ENCODE peak calls at places on chromosomes 3 and 15, in four cellular contexts. B is sigmoid colon, R is vagina, X is tibial nerve. C is an unnamed sample. For H3K36me3, the result is how much of the 10 kb centered on the place peaks cover.

GRCh38 chr15:38253448-38253847 is 812 bp downstream of the SPRED1 start:
- DNase-seq in R (no peak), B (no peak), X (no peak), C (no peak)

GRCh38 chr3:141274411-141275031 is 42.9 kb downstream of the PXYLP1 start:
- DNase-seq in B (no peak), X (no peak), R (peak), C (no peak)

GRCh38 chr15:64519897-64520296 is 59.5 kb downstream of the ZNF609 start:
- DNase-seq in R (no peak), B (no peak), X (no peak), C (no peak)

GRCh38 chr15:65072027-65072426 is 4.2 kb upstream of the RASL12 start:
- DNase-seq in R (no peak), B (no peak), X (no peak), C (peak)

GRCh38 chr3:41888368-41889076 is 73.4 kb downstream of the ULK4 start:
- DNase-seq in B (no peak), X (no peak), R (no peak), C (no peak)

GRCh38 chr3:98032881-98033280 is 2.2 kb downstream of the GABRR3 start:
- DNase-seq in X (no peak), B (no peak), R (no peak), C (no peak)

GRCh38 chr15:47603026-47603425 is 114.3 kb upstream of the SEMA6D start:
- DNase-seq in B (no peak), R (no peak), X (no peak), C (no peak)

GRCh38 chr3:139797724-139798343 is 120.1 kb upstream of the NMNAT3 start:
- DNase-seq in X (no peak), R (no peak), B (no peak), C (peak)

GRCh38 chr3:143443851-143444331 is 324.3 kb downstream of the CHST2 start:
- DNase-seq in B (peak), X (no peak), R (no peak), C (peak)

GRCh38 chr3:161212892-161213291 is 8.2 kb upstream of the NMD3 start:
- DNase-seq in X (no peak), B (no peak), R (no peak), C (no peak)

GRCh38 chr3:14332392-14332791 is 70.0 kb upstream of the SLC6A6 start:
- DNase-seq in R (no peak), X (no peak), B (no peak), C (no peak)

GRCh38 chr3:53709856-53710674 is 136.2 kb downstream of the CHDH start:
- DNase-seq in R (peak), B (peak), X (peak), C (peak)

GRCh38 chr3:150760431-150761200 is 2.4 kb downstream of the SIAH2 start:
- DNase-seq in B (no peak), X (no peak), R (no peak), C (no peak)

GRCh38 chr3:127366383-127366782 is 78.5 kb upstream of the PRR20G start:
- DNase-seq in B (no peak), X (no peak), R (no peak), C (no peak)

GRCh38 chr3:124663690-124664089 is 66.6 kb upstream of the UMPS start:
- DNase-seq in R (no peak), B (no peak), X (no peak), C (no peak)

GRCh38 chr3:175988401-175988800 is 1129.3 kb downstream of the NAALADL2 start:
- DNase-seq in R (no peak), B (no peak), X (no peak), C (no peak)

GRCh38 chr3:189222927-189223706 is 51.3 kb downstream of the TPRG1 start:
- DNase-seq in X (no peak), R (no peak), B (no peak), C (no peak)

GRCh38 chr3:127589600-127590281 is 792 bp downstream of the TPRA1 start:
- DNase-seq in B (no peak), R (no peak), X (no peak), C (peak)

GRCh38 chr15:29294732-29295131 is 25.1 kb upstream of the NSMCE3 start:
- DNase-seq in B (no peak), R (no peak), X (no peak), C (no peak)

GRCh38 chr15:29299784-29300183 is 30.2 kb upstream of the NSMCE3 start:
- DNase-seq in X (no peak), R (no peak), B (no peak), C (no peak)

GRCh38 chr15:29299331-29299730 is 29.7 kb upstream of the NSMCE3 start:
- DNase-seq in B (no peak), X (no peak), R (no peak), C (no peak)
- H3K36me3 ChIP-seq in B (under half), X (under half), R (under half), C (under half)

GRCh38 chr15:44726568-44727461 is 9.5 kb upstream of the TRIM69 start:
- DNase-seq in B (peak), R (no peak), X (no peak), C (peak)

GRCh38 chr15:44726136-44726535 is 10.2 kb upstream of the TRIM69 start:
- DNase-seq in R (no peak), B (no peak), X (no peak), C (no peak)

GRCh38 chr15:44727462-44728231 is 8.7 kb upstream of the TRIM69 start:
- DNase-seq in R (no peak), X (no peak), B (no peak), C (no peak)

GRCh38 chr15:44729394-44729913 is 6.9 kb upstream of the TRIM69 start:
- DNase-seq in R (no peak), B (no peak), X (no peak), C (peak)

DNA sequence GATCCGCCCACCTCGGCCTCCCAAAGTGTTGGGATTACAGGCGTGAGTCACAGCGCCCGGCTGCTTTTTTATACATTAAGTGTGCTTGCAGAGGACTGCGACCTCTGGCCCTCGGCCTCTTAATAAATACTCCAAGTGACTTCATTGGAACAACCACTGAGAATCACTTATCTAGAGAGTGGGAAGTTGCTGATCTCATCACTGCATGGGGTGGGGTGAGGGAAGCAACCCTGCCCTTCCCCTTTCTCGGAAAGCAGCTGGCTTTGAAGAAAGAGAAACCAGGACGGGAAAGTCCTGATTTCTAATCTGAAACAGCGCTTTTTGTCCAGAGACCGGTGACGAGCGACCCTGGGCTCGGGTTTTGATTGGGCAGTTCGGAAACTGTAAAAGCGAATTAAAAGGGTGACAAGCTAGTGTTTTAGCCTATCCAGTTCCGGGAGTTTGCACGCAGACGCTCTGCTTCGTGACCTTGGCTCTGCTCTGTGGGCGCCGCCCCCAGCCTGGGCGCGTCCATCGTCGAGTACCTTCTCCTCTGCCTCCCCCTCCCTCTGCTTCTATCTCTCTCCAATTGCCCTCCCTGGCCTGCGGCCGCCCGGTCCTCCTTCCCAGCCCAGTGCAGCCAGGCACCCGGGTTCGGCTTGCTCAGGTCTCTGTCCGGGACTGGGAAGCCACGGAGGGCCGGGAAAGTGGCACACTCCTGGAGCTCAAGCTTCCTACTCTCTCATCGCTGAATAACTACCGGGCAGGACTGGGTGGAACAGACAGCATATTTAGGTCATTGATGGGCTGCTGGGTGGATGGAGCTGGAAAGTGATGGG is 7.5 kb upstream of the TRIM69 start:
- DNase-seq in B (peak), R (peak), X (peak), C (peak)
- TF ChIP-seq CTCF in B (no peak), R (no peak), X (no peak), C (no peak)

GRCh38 chr15:68391084-68391483 is 40.9 kb downstream of the ITGA11 start:
- DNase-seq in B (peak), X (no peak), R (no peak), C (no peak)

GRCh38 chr15:68386587-68387287 is 45.2 kb downstream of the ITGA11 start:
- DNase-seq in R (no peak), X (no peak), B (no peak), C (no peak)

GRCh38 chr15:68389041-68389930 is 42.7 kb downstream of the ITGA11 start:
- DNase-seq in R (no peak), X (no peak), B (peak), C (no peak)

GRCh38 chr15:68387288-68388143 is 44.4 kb downstream of the ITGA11 start:
- DNase-seq in R (peak), X (no peak), B (peak), C (no peak)

GRCh38 chr15:68389936-68390790 is 41.8 kb downstream of the ITGA11 start:
- DNase-seq in B (peak), R (peak), X (no peak), C (no peak)
- TF ChIP-seq POLR2A in B (no peak), R (no peak), X (no peak), C (no peak)

GRCh38 chr15:89860446-89860845 is 33.3 kb downstream of the AP3S2 start:
- DNase-seq in R (no peak), B (no peak), X (no peak), C (no peak)

GRCh38 chr15:89863918-89864317 is 29.9 kb downstream of the AP3S2 start:
- DNase-seq in B (no peak), R (no peak), X (no peak), C (no peak)

GRCh38 chr15:89870688-89871288 is 23.0 kb downstream of the AP3S2 start:
- DNase-seq in R (no peak), X (no peak), B (no peak), C (no peak)

GRCh38 chr15:89860851-89861360 is 32.9 kb downstream of the AP3S2 start:
- DNase-seq in B (no peak), R (no peak), X (no peak), C (no peak)

DNA sequence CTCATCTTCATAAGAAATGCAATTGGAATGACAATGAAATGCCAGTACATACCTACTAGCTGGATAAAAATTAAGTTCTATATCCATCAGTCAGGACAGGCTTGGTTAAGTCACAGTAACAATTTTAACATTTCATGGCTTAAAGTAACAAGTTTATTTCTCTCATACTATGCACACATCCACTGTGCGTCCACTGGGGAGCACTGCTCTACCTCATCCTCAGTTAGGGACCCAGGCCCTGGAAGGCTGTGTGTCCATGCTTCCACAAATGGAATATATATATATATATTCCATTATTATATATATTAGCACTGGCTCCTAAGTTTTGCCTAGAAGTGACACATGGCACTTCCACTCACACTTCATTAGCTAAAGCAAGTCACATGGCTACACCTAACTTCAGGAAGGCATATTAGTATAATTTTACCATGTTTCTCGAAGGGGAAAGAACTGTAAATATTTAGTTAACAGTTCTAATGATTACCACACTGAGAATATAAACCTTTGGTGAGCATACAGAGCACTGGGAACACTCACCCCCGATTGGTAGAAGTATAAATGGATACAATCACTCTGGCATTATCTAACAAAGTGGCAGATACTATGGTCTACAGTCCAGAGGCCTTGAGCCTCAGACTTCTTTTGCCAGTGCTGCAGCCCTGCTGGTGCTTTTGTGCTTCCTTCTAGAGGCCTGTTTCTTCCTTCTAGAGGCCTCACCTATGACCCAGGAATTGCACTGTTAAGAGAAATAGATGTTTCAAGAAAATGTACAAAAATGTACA is 28.6 kb downstream of the AP3S2 start:
- DNase-seq in R (no peak), B (no peak), X (no peak), C (no peak)
- H3K36me3 ChIP-seq in R (under half), B (half or more), X (under half), C (under half)

DNA sequence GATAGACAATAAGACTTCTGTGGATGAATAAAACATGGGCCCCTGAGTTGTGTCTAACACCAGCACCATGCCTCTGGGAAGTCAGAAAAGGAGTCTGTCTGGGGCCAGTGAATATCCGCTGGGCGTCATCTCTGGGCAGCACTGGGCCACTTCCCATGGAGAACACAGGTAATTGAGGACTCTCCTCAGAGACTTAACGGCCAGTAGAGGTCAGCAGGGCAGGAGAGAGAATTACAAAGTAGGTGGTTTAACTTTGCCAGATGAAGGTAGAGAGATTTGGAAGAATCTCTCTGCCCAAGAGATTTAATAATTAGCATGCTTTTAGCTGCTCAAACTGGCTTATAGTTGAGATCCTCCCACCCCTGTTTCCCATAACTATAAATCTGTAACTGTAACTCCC is 65.7 kb downstream of the OCA2 start:
- DNase-seq in R (no peak), X (no peak), B (no peak), C (no peak)
- TF ChIP-seq CTCF in R (no peak), X (no peak), B (no peak), C (no peak)

DNA sequence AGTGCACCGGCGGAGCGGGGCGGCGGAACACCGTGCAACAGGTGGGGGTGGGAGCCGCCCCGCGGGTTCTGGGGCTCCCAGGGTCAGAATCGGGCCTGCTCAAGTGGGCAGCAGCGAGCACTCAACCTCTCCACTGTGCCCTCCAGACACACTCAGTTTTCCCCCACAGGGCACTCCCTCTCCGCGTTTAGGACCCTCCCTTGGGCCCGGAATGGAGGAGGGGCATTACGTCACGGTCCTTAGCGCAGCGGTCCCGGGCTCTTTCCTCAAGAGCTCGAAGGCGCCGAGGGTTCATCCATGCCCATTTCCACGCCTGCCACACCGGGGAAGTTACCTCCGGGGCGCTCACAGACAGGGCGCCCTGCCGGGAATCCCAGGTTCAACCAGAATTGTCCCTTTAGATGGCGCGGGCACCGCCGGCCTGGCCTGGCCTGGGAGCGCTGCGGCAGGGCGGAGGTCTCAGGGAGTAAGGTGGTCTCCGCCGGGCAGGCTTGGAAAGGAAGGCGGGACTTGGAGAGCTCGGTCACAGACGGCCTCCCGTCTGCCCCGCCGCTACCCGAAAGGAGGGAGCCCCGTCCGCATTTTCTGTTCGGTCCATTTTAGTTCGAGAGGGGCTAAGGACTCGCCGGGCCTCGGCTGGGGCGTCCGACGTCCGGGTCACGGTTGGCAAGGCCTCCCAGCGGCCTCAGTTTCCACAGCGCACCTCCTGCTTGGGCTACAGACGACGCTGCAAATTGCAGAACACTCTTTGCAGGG is 5.1 kb downstream of the RNU6-1 start:
- DNase-seq in B (peak), R (no peak), X (no peak), C (no peak)
- TF ChIP-seq POLR2A in B (no peak), R (no peak), X (no peak), C (no peak)

GRCh38 chr3:45746182-45746973 is 50.0 kb downstream of the SLC6A20 start:
- DNase-seq in R (no peak), B (no peak), X (no peak), C (no peak)
- H3K36me3 ChIP-seq in R (half or more), B (half or more), X (under half), C (half or more)

C was measured in heart left ventricle.